ENCODE peak calls at places on chromosomes 1 and 21, in four cellular contexts. G is body of pancreas, D is GM10248, L is right lobe of liver. H is an unnamed sample.

GRCh38 chr1:27637052-27637451 is 2.1 kb upstream of the FGR start:
- DNase-seq in G (no peak), D (peak), L (no peak), H (peak)

GRCh38 chr1:16925635-16926490 is 4.1 kb downstream of the CROCC start:
- DNase-seq in G (no peak), D (peak), L (no peak), H (no peak)

GRCh38 chr1:236064674-236065508 is at the start of gene NID1:
- DNase-seq in G (peak), D (peak), L (peak), H (peak)

GRCh38 chr1:226984521-226985238 is 44.6 kb downstream of the COQ8A start:
- DNase-seq in G (no peak), D (no peak), L (no peak), H (no peak)

GRCh38 chr1:215426101-215426500 is 141.0 kb upstream of the KCTD3 start:
- DNase-seq in G (no peak), D (no peak), L (no peak), H (no peak)

GRCh38 chr1:229716064-229716463 is 90.0 kb downstream of the URB2 start:
- DNase-seq in G (no peak), D (no peak), L (no peak), H (no peak)

GRCh38 chr1:50970927-50971582 is 1.0 kb downstream of the CDKN2C start:
- DNase-seq in G (no peak), D (no peak), L (no peak), H (no peak)

GRCh38 chr1:79692519-79692918 is 686.0 kb upstream of the ADGRL4 start:
- DNase-seq in G (no peak), D (no peak), L (no peak), H (no peak)

GRCh38 chr1:160726498-160727391 is 12.3 kb upstream of the SLAMF7 start:
- DNase-seq in G (peak), D (peak), L (peak), H (peak)

GRCh38 chr1:86395771-86396502 is at the start of gene ODF2L:
- DNase-seq in G (peak), D (peak), L (peak), H (peak)

GRCh38 chr1:36609241-36610027 is 126.7 kb upstream of the CSF3R start:
- DNase-seq in G (peak), D (peak), L (peak), H (peak)

GRCh38 chr1:67843746-67844145 is 10.5 kb upstream of the GNG12 start:
- DNase-seq in G (no peak), D (no peak), L (no peak), H (no peak)

GRCh38 chr1:245155186-245156040 is 628 bp downstream of the KIF26B start:
- DNase-seq in G (no peak), D (peak), L (no peak), H (no peak)

GRCh38 chr1:229781453-229781852 is 155.4 kb downstream of the URB2 start:
- DNase-seq in G (peak), D (no peak), L (peak), H (no peak)

GRCh38 chr21:44724926-44725325 is 13.6 kb upstream of the TSPEAR start:
- DNase-seq in G (no peak), D (no peak), L (no peak), H (no peak)

GRCh38 chr1:201356701-201357100 is 20.8 kb downstream of the TNNT2 start:
- DNase-seq in G (no peak), D (no peak), L (peak), H (no peak)

GRCh38 chr21:26041441-26042180 is 129.0 kb downstream of the APP start:
- DNase-seq in G (no peak), D (no peak), L (no peak), H (no peak)

GRCh38 chr1:78323311-78323710 is 167.5 kb upstream of the PTGFR start:
- DNase-seq in G (no peak), D (no peak), L (no peak), H (no peak)

GRCh38 chr1:31552489-31552888 is 23.8 kb upstream of the TINAGL1 start:
- DNase-seq in G (no peak), D (no peak), L (no peak), H (no peak)

GRCh38 chr21:43923391-43923790 is 58.4 kb downstream of the AGPAT3 start:
- DNase-seq in G (no peak), D (no peak), L (peak), H (no peak)

GRCh38 chr1:10451286-10451685 is 1.5 kb downstream of the CORT start:
- DNase-seq in G (no peak), D (no peak), L (no peak), H (no peak)

GRCh38 chr1:111323231-111323630 is 32.6 kb downstream of the CHIA start:
- DNase-seq in G (no peak), D (no peak), L (no peak), H (no peak)

GRCh38 chr21:39863111-39863510 is 4.1 kb upstream of the PCP4 start:
- DNase-seq in G (no peak), D (no peak), L (no peak), H (no peak)

GRCh38 chr1:145926706-145927072 is 595 bp downstream of the RBM8A start:
- DNase-seq in G (no peak), D (no peak), L (no peak), H (no peak)

GRCh38 chr1:112359961-112360767 is 35.9 kb upstream of the CTTNBP2NL start:
- DNase-seq in G (peak), D (no peak), L (peak), H (no peak)

GRCh38 chr1:221239911-221240310 is 360.7 kb downstream of the HLX start:
- DNase-seq in G (no peak), D (no peak), L (no peak), H (no peak)

GRCh38 chr1:216034506-216034905 is 388.7 kb downstream of the USH2A start:
- DNase-seq in G (no peak), D (no peak), L (no peak), H (no peak)

GRCh38 chr1:203630697-203631096 is 4.1 kb downstream of the ATP2B4 start:
- DNase-seq in G (no peak), D (no peak), L (no peak), H (no peak)

GRCh38 chr1:6257541-6258069 is 3.3 kb downstream of the GPR153 start:
- DNase-seq in G (no peak), D (no peak), L (no peak), H (no peak)

GRCh38 chr1:177753655-177754054 is 216.2 kb downstream of the SEC16B start:
- DNase-seq in G (no peak), D (no peak), L (no peak), H (no peak)

GRCh38 chr1:78491311-78492071 is 717 bp downstream of the PTGFR start:
- DNase-seq in G (peak), D (no peak), L (peak), H (no peak)

GRCh38 chr1:65524931-65525296 is 104.4 kb downstream of the LEPR start:
- DNase-seq in G (no peak), D (no peak), L (no peak), H (no peak)

GRCh38 chr1:9244501-9245229 is 10.1 kb downstream of the H6PD start:
- DNase-seq in G (peak), D (no peak), L (no peak), H (no peak)

GRCh38 chr1:169508432-169509338 is 22.9 kb upstream of the SLC19A2 start:
- DNase-seq in G (no peak), D (no peak), L (no peak), H (no peak)

GRCh38 chr1:242651817-242652216 is 127.3 kb upstream of the PLD5 start:
- DNase-seq in G (no peak), D (no peak), L (no peak), H (no peak)

GRCh38 chr1:107739651-107740050 is 225.3 kb downstream of the VAV3 start:
- DNase-seq in G (no peak), D (no peak), L (no peak), H (no peak)
- TF ChIP-seq CTCF in G (no peak), D (no peak), L (no peak), H (no peak)

DNA sequence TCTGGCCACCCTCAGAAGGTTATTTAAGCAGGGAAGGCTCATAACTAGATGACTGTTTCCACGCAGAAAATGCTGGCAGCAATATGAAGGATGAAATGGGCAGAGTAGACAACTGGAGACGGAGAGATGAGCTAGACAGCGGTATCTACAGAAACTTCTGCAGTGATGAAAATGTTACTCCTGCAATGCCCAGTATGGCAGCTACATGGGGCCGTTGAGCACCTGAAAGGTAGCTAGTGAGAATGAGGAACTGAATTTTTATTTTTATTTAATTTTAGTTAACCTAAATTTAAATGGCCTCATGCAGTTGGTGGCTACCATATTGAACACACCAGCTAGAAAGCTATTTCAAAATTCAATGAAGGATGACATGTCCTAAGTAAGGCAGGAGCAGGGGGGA is 27.3 kb downstream of the SIPA1L2 start:
- DNase-seq in G (no peak), D (no peak), L (no peak), H (no peak)
- TF ChIP-seq CTCF in G (no peak), D (no peak), L (peak), H (peak)

GRCh38 chr21:36171741-36172331 is 15.2 kb downstream of the DOP1B start:
- DNase-seq in G (no peak), D (no peak), L (no peak), H (no peak)

GRCh38 chr21:36170823-36171222 is 14.2 kb downstream of the DOP1B start:
- DNase-seq in G (no peak), D (no peak), L (no peak), H (no peak)

GRCh38 chr21:36171327-36171726 is 14.7 kb downstream of the DOP1B start:
- DNase-seq in G (no peak), D (no peak), L (no peak), H (no peak)

GRCh38 chr21:36166705-36167104 is 10.1 kb downstream of the DOP1B start:
- DNase-seq in G (no peak), D (no peak), L (no peak), H (no peak)

GRCh38 chr21:36169465-36170128 is 13.0 kb downstream of the DOP1B start:
- DNase-seq in G (no peak), D (no peak), L (no peak), H (no peak)
- TF ChIP-seq CTCF in G (no peak), D (no peak), L (no peak), H (no peak)

GRCh38 chr1:193019442-193020026 is 39.6 kb downstream of the UCHL5 start:
- DNase-seq in G (no peak), D (peak), L (no peak), H (no peak)
- TF ChIP-seq CTCF in G (peak), D (peak), L (peak), H (peak)

GRCh38 chr1:205026181-205026580 is 16.8 kb upstream of the CNTN2 start:
- DNase-seq in G (no peak), D (no peak), L (no peak), H (no peak)

GRCh38 chr1:205032512-205032911 is 10.5 kb upstream of the CNTN2 start:
- DNase-seq in G (no peak), D (no peak), L (no peak), H (no peak)

GRCh38 chr1:205030916-205031315 is 12.1 kb upstream of the CNTN2 start:
- DNase-seq in G (no peak), D (no peak), L (no peak), H (no peak)

GRCh38 chr1:205025239-205025638 is 17.8 kb upstream of the CNTN2 start:
- DNase-seq in G (no peak), D (no peak), L (no peak), H (no peak)

DNA sequence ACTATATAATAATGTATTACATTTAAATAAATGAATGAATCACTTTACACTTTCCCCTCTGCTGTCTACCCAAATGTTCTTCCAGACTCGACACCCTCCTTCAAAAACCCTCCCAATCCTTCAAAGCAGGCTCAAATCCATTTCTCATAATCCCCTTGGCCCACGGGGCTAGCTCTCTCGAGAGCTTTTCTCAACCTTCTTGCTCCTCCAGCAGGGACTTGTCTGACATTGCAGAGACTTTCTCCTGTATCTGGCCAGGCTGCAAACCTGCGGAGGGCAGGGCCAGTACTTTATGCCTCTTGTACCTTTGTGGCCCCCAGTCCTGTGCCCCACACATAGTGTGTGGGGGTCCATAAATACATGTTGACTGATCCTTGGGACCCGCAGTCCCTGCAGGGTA is 14.1 kb upstream of the CNTN2 start:
- DNase-seq in G (no peak), D (no peak), L (no peak), H (no peak)
- TF ChIP-seq CTCF in G (no peak), D (no peak), L (no peak), H (no peak)

GRCh38 chr1:156009404-156009803 is 11.3 kb downstream of the SSR2 start:
- DNase-seq in G (no peak), D (no peak), L (no peak), H (no peak)

GRCh38 chr1:156006666-156007376 is 13.9 kb downstream of the SSR2 start:
- DNase-seq in G (no peak), D (no peak), L (no peak), H (no peak)

GRCh38 chr1:156014829-156015228 is 5.9 kb downstream of the SSR2 start:
- DNase-seq in G (no peak), D (no peak), L (no peak), H (no peak)

DNA sequence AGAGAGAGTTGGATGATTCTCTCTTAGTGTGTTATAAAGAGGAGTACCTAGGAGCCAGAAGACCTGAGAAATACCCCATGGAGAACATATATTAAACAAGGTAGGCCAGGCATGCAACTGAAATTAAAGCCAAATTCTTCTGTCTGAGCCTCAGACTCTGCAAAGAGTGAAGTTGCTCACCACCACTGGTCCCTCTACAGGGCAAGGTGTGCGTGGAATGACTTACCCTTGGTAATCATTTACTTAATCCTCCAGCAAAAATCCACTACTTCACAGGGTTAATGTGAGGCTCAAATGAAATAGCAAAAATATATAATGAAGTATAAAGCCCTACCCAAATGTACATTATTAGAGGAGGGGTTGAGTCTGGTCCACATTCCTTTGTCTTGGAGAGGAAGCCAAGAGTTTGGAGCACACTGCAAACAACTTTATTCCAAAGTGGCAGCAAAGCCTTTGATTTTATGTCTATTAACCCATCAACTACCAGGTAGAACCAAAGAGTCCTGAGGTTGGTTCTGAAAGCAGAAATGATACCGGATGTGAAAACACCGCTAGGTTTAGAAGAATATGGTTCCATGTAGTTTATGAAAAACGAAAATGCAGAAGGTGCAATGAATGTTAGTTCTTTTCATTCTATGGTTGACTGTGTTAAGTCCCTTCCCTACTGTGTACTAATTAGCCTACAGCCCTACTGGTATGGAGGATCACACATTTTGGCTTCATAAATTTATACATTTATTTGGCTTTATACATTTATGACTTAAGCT is 8.5 kb downstream of the SSR2 start:
- DNase-seq in G (no peak), D (peak), L (no peak), H (peak)
- TF ChIP-seq CTCF in G (no peak), D (no peak), L (no peak), H (no peak)